ENCODE peak calls at places on chromosomes 2 and 18, in eight cellular contexts. S, Z, M, O, D, Y, A and W are unnamed samples. For H3K4me1, the result is how much of the 10 kb centered on the place peaks cover.

GRCh38 chr2:85444629-85445028 is 26.1 kb downstream of the SH2D6 start:
- DNase-seq in A (no peak), Y (no peak), Z (no peak), M (no peak), D (no peak), S (no peak), O (no peak), W (no peak)

GRCh38 chr2:177572236-177572671 is 179.7 kb downstream of the AGPS start:
- DNase-seq in Z (no peak), D (no peak), S (peak), A (no peak), O (no peak), Y (no peak), M (no peak), W (no peak)

GRCh38 chr2:191302459-191303155 is 57.4 kb downstream of the MYO1B start:
- DNase-seq in Y (no peak), A (no peak), D (no peak), M (peak), Z (peak), O (peak), S (peak), W (no peak)

GRCh38 chr2:176079285-176079830 is 4.4 kb downstream of the EVX2 start:
- DNase-seq in Z (no peak), D (no peak), Y (peak), M (peak), A (no peak), S (no peak), O (no peak), W (no peak)

GRCh38 chr2:182767578-182767977 is 51.5 kb downstream of the DNAJC10 start:
- DNase-seq in D (no peak), O (peak), M (peak), A (no peak), Z (peak), S (peak), Y (no peak), W (no peak)

GRCh38 chr2:74756356-74756890 is 77.5 kb upstream of the HK2 start:
- DNase-seq in A (no peak), Y (no peak), D (no peak), S (peak), Z (no peak), M (no peak), O (no peak), W (no peak)

GRCh38 chr2:120403676-120404075 is 57.7 kb downstream of the INHBB start:
- DNase-seq in O (no peak), Y (no peak), D (no peak), A (no peak), M (no peak), S (no peak), Z (no peak), W (peak)

GRCh38 chr2:205681836-205682238 is 464 bp upstream of the NRP2 start:
- DNase-seq in Y (peak), S (no peak), M (peak), Z (peak), A (no peak), D (no peak), O (no peak), W (no peak)

GRCh38 chr18:55477537-55478300 is 110.3 kb downstream of the TCF4 start:
- DNase-seq in D (no peak), Y (no peak), O (no peak), M (no peak), A (no peak), S (no peak), Z (peak), W (no peak)

GRCh38 chr2:215454519-215454918 is 18.7 kb upstream of the FN1 start:
- DNase-seq in A (no peak), M (peak), Z (peak), Y (no peak), S (peak), D (no peak), O (peak), W (no peak)

GRCh38 chr18:48800479-48800876 is 150.3 kb downstream of the SMAD7 start:
- DNase-seq in Y (peak), M (no peak), D (no peak), O (no peak), S (no peak), Z (no peak), A (no peak), W (peak)

GRCh38 chr2:170694316-170694715 is 20.8 kb upstream of the SP5 start:
- DNase-seq in D (no peak), S (no peak), Z (no peak), O (no peak), M (no peak), A (no peak), Y (no peak), W (no peak)

GRCh38 chr2:68391099-68391498 is 26.0 kb downstream of the PLEK start:
- DNase-seq in Z (no peak), Y (no peak), A (no peak), M (no peak), D (no peak), S (no peak), O (no peak), W (no peak)

GRCh38 chr2:184549153-184549552 is 49.2 kb upstream of the ZNF804A start:
- DNase-seq in S (no peak), A (no peak), Y (no peak), M (no peak), D (no peak), O (no peak), Z (no peak), W (no peak)

GRCh38 chr18:13797157-13797611 is 26.8 kb upstream of the MC5R start:
- DNase-seq in M (no peak), O (no peak), Y (no peak), S (peak), D (no peak), A (no peak), Z (peak), W (no peak)

GRCh38 chr2:149166958-149167810 is 128.7 kb downstream of the LYPD6B start:
- DNase-seq in Y (no peak), S (no peak), Z (no peak), A (no peak), O (peak), M (no peak), D (no peak), W (no peak)

GRCh38 chr2:13260401-13260800 is 543.7 kb downstream of the TRIB2 start:
- DNase-seq in A (no peak), O (no peak), D (no peak), Z (no peak), M (peak), S (no peak), Y (peak), W (no peak)

GRCh38 chr2:68740184-68740914 is 5.7 kb downstream of the ARHGAP25 start:
- DNase-seq in M (no peak), A (no peak), Y (no peak), D (peak), S (no peak), Z (peak), O (no peak), W (no peak)

GRCh38 chr2:84940088-84940470 is 30.9 kb upstream of the KCMF1 start:
- DNase-seq in Y (no peak), S (no peak), M (peak), O (no peak), A (no peak), D (no peak), Z (no peak), W (peak)

GRCh38 chr2:207163053-207163814 is 2.5 kb downstream of the KLF7 start:
- DNase-seq in Y (no peak), M (peak), A (peak), O (peak), S (peak), Z (peak), D (no peak), W (no peak)

GRCh38 chr2:139721454-139721995 is 941.3 kb upstream of the NXPH2 start:
- DNase-seq in Y (peak), D (no peak), S (no peak), M (peak), A (no peak), Z (no peak), O (no peak), W (no peak)

GRCh38 chr2:178928077-178928476 is 120.9 kb upstream of the TTN start:
- DNase-seq in Y (no peak), Z (no peak), D (no peak), M (peak), O (no peak), S (no peak), A (no peak), W (no peak)

GRCh38 chr2:81007104-81007503 is 702.6 kb upstream of the LRRTM1 start:
- DNase-seq in O (peak), A (no peak), D (no peak), S (no peak), Z (no peak), Y (no peak), M (peak), W (no peak)

DNA sequence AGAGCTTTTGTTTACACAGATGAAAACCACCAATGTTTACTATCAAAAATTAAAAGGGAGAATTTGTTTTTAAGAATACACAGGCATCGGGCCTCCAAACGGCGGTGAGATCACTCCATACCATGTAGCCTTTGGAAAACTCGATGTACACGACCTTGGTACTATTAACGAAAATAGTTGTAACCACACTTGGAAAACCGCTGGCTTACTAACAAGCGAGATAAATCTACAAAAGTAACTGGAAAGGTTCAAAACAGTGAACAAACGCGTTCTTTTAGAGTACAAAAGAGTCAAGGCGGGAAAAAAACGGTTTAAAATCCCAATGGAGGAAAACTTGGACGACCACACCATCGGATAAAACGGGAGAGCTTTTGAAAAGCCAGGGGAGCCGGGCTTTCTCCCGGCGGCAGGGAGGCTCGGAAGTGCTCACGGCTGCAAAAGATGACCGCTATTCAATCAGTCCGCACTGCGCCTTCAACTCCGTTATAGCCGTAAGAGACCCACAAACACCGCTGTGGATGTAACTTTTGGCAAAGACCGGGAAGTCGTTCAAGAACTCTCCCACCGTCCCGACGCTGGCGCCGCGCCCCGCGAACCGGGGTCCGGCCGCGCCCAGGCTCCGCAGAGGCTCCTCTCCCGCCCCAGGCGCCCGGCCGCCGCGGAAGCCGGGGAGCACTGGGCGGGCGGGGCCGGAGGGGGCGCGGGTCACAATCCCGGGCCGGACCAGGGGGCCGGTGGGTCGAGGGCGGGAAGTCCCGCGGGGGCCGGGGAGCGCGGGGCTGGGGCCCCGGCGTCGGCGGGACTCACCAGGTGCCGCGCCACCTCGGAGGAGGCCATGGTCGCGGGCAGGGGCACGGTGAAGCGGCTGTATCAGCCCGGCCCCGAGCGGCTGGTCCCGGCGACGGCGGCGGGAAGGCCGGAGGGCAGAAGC is 510 bp downstream of the SEPTIN10 start:
- DNase-seq in O (no peak), S (peak), D (no peak), M (peak), A (peak), Z (peak), Y (no peak), W (no peak)
- TF ChIP-seq POLR2AphosphoS5 in O (no peak), S (no peak), D (no peak), M (no peak), A (no peak), Z (no peak), Y (no peak), W (no peak)

GRCh38 chr2:110770308-110770695 is 37.9 kb downstream of the ACOXL start:
- DNase-seq in O (no peak), S (no peak), A (no peak), D (no peak), Y (no peak), M (no peak), Z (no peak), W (no peak)
- H3K4me1 ChIP-seq in O (under half), S (under half), A (under half), D (under half), Y (under half), M (under half), Z (under half), W (under half)

GRCh38 chr2:73297586-73297985 is 4.2 kb upstream of the EGR4 start:
- DNase-seq in M (peak), O (no peak), Y (no peak), D (no peak), Z (no peak), S (no peak), A (no peak), W (no peak)

GRCh38 chr2:73294239-73294638 is 891 bp upstream of the EGR4 start:
- DNase-seq in D (no peak), Z (no peak), Y (no peak), A (no peak), M (no peak), S (no peak), O (no peak), W (no peak)

GRCh38 chr2:73295751-73296400 is 2.5 kb upstream of the EGR4 start:
- DNase-seq in O (no peak), S (no peak), M (no peak), A (no peak), Y (no peak), Z (no peak), D (no peak), W (no peak)

GRCh38 chr2:73293534-73294171 is at the start of gene EGR4:
- DNase-seq in O (peak), A (peak), Z (peak), S (peak), Y (peak), M (peak), D (no peak), W (peak)

DNA sequence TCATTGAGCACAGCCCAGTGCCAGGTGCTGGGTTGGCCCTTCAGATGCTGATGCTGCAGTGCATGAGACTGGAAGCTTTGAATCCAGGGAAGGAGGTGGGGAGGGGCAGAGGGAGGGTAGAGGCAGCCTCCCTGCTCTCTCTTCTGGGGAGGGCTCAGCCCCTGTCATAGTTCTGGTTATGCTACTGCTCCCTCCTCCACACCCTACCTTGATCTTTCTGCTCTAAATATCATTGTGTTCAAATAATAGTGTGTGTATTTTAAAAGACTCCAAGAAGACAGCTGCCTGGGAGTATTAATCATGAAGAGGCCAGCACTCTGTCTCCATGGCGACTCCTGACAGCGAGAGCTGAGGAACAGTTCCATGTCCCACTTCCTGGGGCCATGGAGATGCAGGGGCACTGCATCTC is 3.8 kb upstream of the EGR4 start:
- DNase-seq in Z (no peak), S (no peak), A (no peak), M (peak), O (no peak), Y (no peak), D (no peak), W (no peak)
- TF ChIP-seq POLR2AphosphoS5 in Z (no peak), S (no peak), A (no peak), M (no peak), O (no peak), Y (no peak), D (no peak), W (no peak)

DNA sequence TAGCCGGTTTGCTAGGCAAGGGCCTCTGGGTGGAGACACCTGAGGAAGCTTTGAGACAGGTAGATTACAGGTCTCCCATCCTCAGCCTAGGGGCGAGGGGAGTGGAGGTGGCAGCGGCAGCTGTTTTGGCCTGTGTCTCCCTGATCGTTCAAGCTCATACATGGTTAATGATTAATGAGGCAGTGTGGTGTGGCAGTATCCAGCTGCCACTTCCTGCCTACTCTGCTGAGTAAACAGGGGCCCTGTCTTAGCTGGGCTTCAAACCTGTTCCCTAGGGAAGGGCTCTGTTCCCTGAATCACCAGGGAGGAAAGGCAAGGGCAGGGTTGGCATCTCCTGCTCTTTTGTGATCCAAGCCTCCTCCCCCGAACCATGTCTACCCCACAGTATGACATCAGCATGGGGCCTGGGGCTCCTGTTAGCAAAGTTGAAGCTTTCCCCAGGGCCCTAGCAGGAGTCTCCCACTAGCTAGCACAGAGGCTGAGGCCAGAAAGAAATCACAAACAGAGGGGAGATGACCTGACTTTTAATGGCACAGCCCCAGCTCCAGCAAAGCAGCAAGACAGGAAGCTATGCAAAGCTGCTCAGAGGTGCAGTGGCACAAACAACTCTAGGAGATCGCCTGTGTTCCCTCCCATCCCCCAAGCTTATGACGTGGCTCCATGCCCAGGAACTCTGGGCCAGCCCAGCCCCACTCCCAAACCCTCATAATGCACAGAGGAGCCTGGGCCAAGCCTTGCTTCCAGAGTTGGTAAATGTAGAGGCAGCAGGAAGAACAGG is 3.7 kb upstream of the TUBA4B start:
- DNase-seq in D (no peak), M (peak), Y (no peak), A (peak), Z (peak), S (peak), O (no peak), W (peak)
- H3K4me1 ChIP-seq in D (half or more), M (under half), Y (under half), A (under half), Z (half or more), S (half or more), O (half or more), W (half or more)